ENCODE peak calls at places on chromosomes 5 and 9, in ten cellular contexts. One of them, this sample, is unnamed.

GRCh38 chr9:78973906-78974305 is 597.9 kb upstream of the TLE4 start:
- DNase-seq in SK-N-SH: no peak
- DNase-seq in psoas muscle: no peak
- DNase-seq in heart left ventricle: no peak
- DNase-seq in Peyer's patch: no peak
- DNase-seq in transverse colon: no peak
- DNase-seq in thyroid gland: no peak
- DNase-seq in upper lobe of left lung: no peak
- DNase-seq in stomach: no peak
- DNase-seq in right cardiac atrium: no peak
- DNase-seq in this sample: no peak

GRCh38 chr9:136050266-136050705 is 44.8 kb downstream of the NACC2 start:
- DNase-seq in upper lobe of left lung: peak; percentile 84
- DNase-seq in stomach: no peak
- DNase-seq in SK-N-SH: no peak
- DNase-seq in psoas muscle: no peak
- DNase-seq in thyroid gland: no peak
- DNase-seq in Peyer's patch: no peak
- DNase-seq in transverse colon: no peak
- DNase-seq in right cardiac atrium: no peak
- DNase-seq in heart left ventricle: peak; percentile 19
- DNase-seq in this sample: no peak

GRCh38 chr5:178273665-178274541 is 41.3 kb upstream of the PHYKPL start:
- DNase-seq in SK-N-SH: no peak
- DNase-seq in right cardiac atrium: no peak
- DNase-seq in heart left ventricle: no peak
- DNase-seq in Peyer's patch: no peak
- DNase-seq in upper lobe of left lung: peak; percentile 62
- DNase-seq in thyroid gland: peak; percentile 98
- DNase-seq in stomach: no peak
- DNase-seq in psoas muscle: no peak
- DNase-seq in transverse colon: no peak
- DNase-seq in this sample: no peak

GRCh38 chr9:110133608-110134214 is 74.2 kb downstream of the C9orf152 start:
- DNase-seq in psoas muscle: no peak
- DNase-seq in stomach: no peak
- DNase-seq in right cardiac atrium: no peak
- DNase-seq in upper lobe of left lung: no peak
- DNase-seq in transverse colon: no peak
- DNase-seq in Peyer's patch: no peak
- DNase-seq in heart left ventricle: no peak
- DNase-seq in SK-N-SH: no peak
- DNase-seq in thyroid gland: no peak
- DNase-seq in this sample: no peak

GRCh38 chr9:20022410-20022809 is 233.6 kb upstream of the SLC24A2 start:
- DNase-seq in upper lobe of left lung: no peak
- DNase-seq in psoas muscle: no peak
- DNase-seq in right cardiac atrium: no peak
- DNase-seq in stomach: no peak
- DNase-seq in transverse colon: no peak
- DNase-seq in thyroid gland: no peak
- DNase-seq in SK-N-SH: no peak
- DNase-seq in heart left ventricle: no peak
- DNase-seq in Peyer's patch: no peak
- DNase-seq in this sample: no peak

GRCh38 chr5:56825222-56825824 is 10.0 kb downstream of the MAP3K1 start:
- DNase-seq in upper lobe of left lung: no peak
- DNase-seq in SK-N-SH: no peak
- DNase-seq in heart left ventricle: no peak
- DNase-seq in psoas muscle: no peak
- DNase-seq in stomach: no peak
- DNase-seq in Peyer's patch: no peak
- DNase-seq in right cardiac atrium: no peak
- DNase-seq in transverse colon: no peak
- DNase-seq in thyroid gland: no peak
- DNase-seq in this sample: no peak

GRCh38 chr5:167305591-167306213 is 985.7 kb upstream of the WWC1 start:
- DNase-seq in psoas muscle: no peak
- DNase-seq in SK-N-SH: no peak
- DNase-seq in thyroid gland: no peak
- DNase-seq in right cardiac atrium: no peak
- DNase-seq in transverse colon: no peak
- DNase-seq in upper lobe of left lung: no peak
- DNase-seq in Peyer's patch: no peak
- DNase-seq in heart left ventricle: no peak
- DNase-seq in stomach: no peak
- DNase-seq in this sample: no peak

GRCh38 chr9:135726138-135726853 is 24.3 kb downstream of the KCNT1 start:
- DNase-seq in Peyer's patch: no peak
- DNase-seq in transverse colon: no peak
- DNase-seq in psoas muscle: no peak
- DNase-seq in thyroid gland: no peak
- DNase-seq in SK-N-SH: no peak
- DNase-seq in heart left ventricle: no peak
- DNase-seq in right cardiac atrium: no peak
- DNase-seq in upper lobe of left lung: peak; percentile 65
- DNase-seq in stomach: no peak
- DNase-seq in this sample: no peak

GRCh38 chr9:34253460-34253837 is 74.6 kb downstream of the UBAP1 start:
- DNase-seq in psoas muscle: no peak
- DNase-seq in transverse colon: no peak
- DNase-seq in heart left ventricle: peak; percentile 77
- DNase-seq in upper lobe of left lung: no peak
- DNase-seq in thyroid gland: no peak
- DNase-seq in SK-N-SH: no peak
- DNase-seq in stomach: no peak
- DNase-seq in Peyer's patch: no peak
- DNase-seq in right cardiac atrium: peak; percentile 80
- DNase-seq in this sample: no peak

GRCh38 chr5:43514471-43514815 is 505 bp downstream of the C5orf34 start:
- DNase-seq in transverse colon: no peak
- DNase-seq in SK-N-SH: peak; percentile 51
- DNase-seq in psoas muscle: no peak
- DNase-seq in thyroid gland: no peak
- DNase-seq in upper lobe of left lung: no peak
- DNase-seq in right cardiac atrium: no peak
- DNase-seq in stomach: no peak
- DNase-seq in heart left ventricle: no peak
- DNase-seq in Peyer's patch: no peak
- DNase-seq in this sample: no peak

GRCh38 chr9:69900406-69900805 is 79.8 kb downstream of the CFAP95 start:
- DNase-seq in thyroid gland: no peak
- DNase-seq in heart left ventricle: no peak
- DNase-seq in upper lobe of left lung: no peak
- DNase-seq in SK-N-SH: no peak
- DNase-seq in right cardiac atrium: no peak
- DNase-seq in Peyer's patch: no peak
- DNase-seq in stomach: no peak
- DNase-seq in transverse colon: no peak
- DNase-seq in psoas muscle: no peak
- DNase-seq in this sample: no peak

GRCh38 chr5:89929834-89930233 is 479.7 kb downstream of the CETN3 start:
- DNase-seq in Peyer's patch: no peak
- DNase-seq in heart left ventricle: no peak
- DNase-seq in psoas muscle: no peak
- DNase-seq in right cardiac atrium: no peak
- DNase-seq in stomach: no peak
- DNase-seq in SK-N-SH: no peak
- DNase-seq in thyroid gland: no peak
- DNase-seq in transverse colon: no peak
- DNase-seq in upper lobe of left lung: no peak
- DNase-seq in this sample: no peak

GRCh38 chr5:141876628-141877477 is 1.4 kb downstream of the PCDH1 start:
- DNase-seq in psoas muscle: no peak
- DNase-seq in right cardiac atrium: peak; percentile 75
- DNase-seq in SK-N-SH: no peak
- DNase-seq in stomach: peak; percentile 71
- DNase-seq in transverse colon: peak; percentile 44
- DNase-seq in upper lobe of left lung: peak; percentile 88
- DNase-seq in Peyer's patch: peak; percentile 51
- DNase-seq in thyroid gland: peak; percentile 86
- DNase-seq in heart left ventricle: no peak
- DNase-seq in this sample: no peak
- H3K27ac ChIP-seq in psoas muscle: peak overlapping the region; percentile 21
- H3K27ac ChIP-seq in right cardiac atrium: peak overlapping the region; percentile 65
- H3K27ac ChIP-seq in SK-N-SH: no peak overlapping the region
- H3K27ac ChIP-seq in stomach: peak overlapping the region; percentile 89
- H3K27ac ChIP-seq in transverse colon: peak overlapping the region; percentile 88
- H3K27ac ChIP-seq in upper lobe of left lung: peak overlapping the region; percentile 93
- H3K27ac ChIP-seq in Peyer's patch: peak overlapping the region; percentile 97
- H3K27ac ChIP-seq in thyroid gland: peak overlapping the region; percentile 51
- H3K27ac ChIP-seq in heart left ventricle: peak overlapping the region; percentile 88
- H3K27ac ChIP-seq in this sample: no peak overlapping the region

GRCh38 chr9:95096381-95096780 is 221.1 kb downstream of the FANCC start:
- DNase-seq in right cardiac atrium: no peak
- DNase-seq in stomach: no peak
- DNase-seq in Peyer's patch: no peak
- DNase-seq in psoas muscle: no peak
- DNase-seq in transverse colon: no peak
- DNase-seq in upper lobe of left lung: no peak
- DNase-seq in thyroid gland: no peak
- DNase-seq in SK-N-SH: peak; percentile 69
- DNase-seq in heart left ventricle: no peak
- DNase-seq in this sample: no peak

GRCh38 chr9:95092321-95093072 is 225.0 kb downstream of the FANCC start:
- DNase-seq in upper lobe of left lung: no peak
- DNase-seq in psoas muscle: no peak
- DNase-seq in SK-N-SH: peak; percentile 68
- DNase-seq in thyroid gland: peak; percentile 78
- DNase-seq in transverse colon: peak; percentile 57
- DNase-seq in Peyer's patch: peak; percentile 65
- DNase-seq in heart left ventricle: no peak
- DNase-seq in stomach: no peak
- DNase-seq in right cardiac atrium: no peak
- DNase-seq in this sample: no peak

GRCh38 chr9:95091971-95092320 is 225.6 kb downstream of the FANCC start:
- DNase-seq in transverse colon: no peak
- DNase-seq in upper lobe of left lung: no peak
- DNase-seq in heart left ventricle: no peak
- DNase-seq in Peyer's patch: no peak
- DNase-seq in right cardiac atrium: no peak
- DNase-seq in thyroid gland: no peak
- DNase-seq in SK-N-SH: no peak
- DNase-seq in psoas muscle: no peak
- DNase-seq in stomach: no peak
- DNase-seq in this sample: no peak

GRCh38 chr9:95095619-95096355 is 221.7 kb downstream of the FANCC start:
- DNase-seq in right cardiac atrium: no peak
- DNase-seq in psoas muscle: no peak
- DNase-seq in SK-N-SH: peak; percentile 73
- DNase-seq in stomach: no peak
- DNase-seq in upper lobe of left lung: no peak
- DNase-seq in thyroid gland: no peak
- DNase-seq in Peyer's patch: no peak
- DNase-seq in transverse colon: no peak
- DNase-seq in heart left ventricle: no peak
- DNase-seq in this sample: no peak

DNA sequence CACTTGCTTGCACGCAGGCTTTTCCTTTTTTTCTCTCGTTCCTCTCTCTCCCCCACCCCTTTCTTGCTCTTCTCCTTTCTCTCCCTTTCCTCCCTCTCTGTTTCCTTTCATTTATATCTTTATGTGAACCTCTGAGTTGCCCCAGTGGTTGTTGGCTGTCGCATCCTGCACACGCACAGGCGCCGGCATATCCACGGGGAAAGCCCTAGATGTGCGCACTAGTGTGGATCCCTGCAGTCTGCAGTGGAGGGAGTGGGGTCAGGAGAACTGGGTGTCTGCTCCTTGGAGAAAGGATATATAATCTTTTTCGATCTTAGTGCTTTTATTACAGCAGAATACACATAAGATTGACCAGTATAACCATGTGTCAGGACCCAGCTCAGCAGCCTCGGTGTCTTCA is 223.5 kb downstream of the FANCC start:
- DNase-seq in Peyer's patch: no peak
- DNase-seq in thyroid gland: no peak
- DNase-seq in SK-N-SH: no peak
- DNase-seq in heart left ventricle: no peak
- DNase-seq in upper lobe of left lung: no peak
- DNase-seq in transverse colon: no peak
- DNase-seq in right cardiac atrium: no peak
- DNase-seq in stomach: no peak
- DNase-seq in psoas muscle: no peak
- DNase-seq in this sample: no peak
- H3K4me3 ChIP-seq in Peyer's patch: no peak overlapping the region
- H3K4me3 ChIP-seq in thyroid gland: no peak overlapping the region
- H3K4me3 ChIP-seq in SK-N-SH: no peak overlapping the region
- H3K4me3 ChIP-seq in heart left ventricle: no peak overlapping the region
- H3K4me3 ChIP-seq in upper lobe of left lung: no peak overlapping the region
- H3K4me3 ChIP-seq in transverse colon: no peak overlapping the region
- H3K4me3 ChIP-seq in right cardiac atrium: no peak overlapping the region
- H3K4me3 ChIP-seq in stomach: no peak overlapping the region
- H3K4me3 ChIP-seq in psoas muscle: no peak overlapping the region
- H3K4me3 ChIP-seq in this sample: no peak overlapping the region

DNA sequence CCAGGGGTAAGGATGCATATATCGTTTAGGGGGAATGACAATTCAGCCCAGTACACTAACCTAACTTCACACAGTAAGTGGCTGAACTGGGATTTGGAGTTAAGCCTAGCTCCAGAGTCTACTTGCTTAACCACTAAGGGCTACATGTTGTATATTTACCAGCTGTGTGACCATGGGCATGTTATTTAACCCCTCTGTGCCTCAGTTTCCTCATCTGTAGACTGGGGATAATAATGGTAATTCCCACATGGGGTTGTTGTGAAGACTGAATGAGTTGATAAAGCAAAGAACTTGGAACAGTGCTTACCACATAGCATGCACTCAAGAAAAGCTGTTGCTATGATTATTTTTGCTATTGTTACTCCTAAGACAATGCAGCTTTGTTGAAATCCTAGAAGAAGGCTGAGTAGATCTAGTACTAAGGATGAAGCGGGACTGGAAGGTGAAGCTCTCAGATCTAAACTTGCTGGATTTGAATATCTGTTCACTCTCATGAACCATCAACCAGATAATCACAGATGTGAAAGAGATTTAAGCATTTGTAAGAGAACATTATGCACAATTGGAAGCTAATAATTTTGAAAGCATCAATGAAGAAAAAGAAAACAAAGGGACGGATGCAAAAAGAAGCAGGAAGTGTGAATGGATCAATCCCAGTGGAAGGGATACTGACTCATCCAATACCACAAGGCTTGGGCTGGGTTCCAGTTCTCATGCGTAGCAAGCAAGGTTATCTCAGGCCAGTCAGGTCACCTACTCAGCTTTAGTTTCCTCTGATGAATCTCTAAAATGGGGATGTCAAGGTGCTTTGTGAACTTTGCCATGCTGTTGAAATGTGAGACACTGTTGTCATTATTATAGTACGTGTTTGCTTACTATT is 78.5 kb upstream of the TBC1D2 start:
- DNase-seq in upper lobe of left lung: no peak
- DNase-seq in right cardiac atrium: no peak
- DNase-seq in heart left ventricle: no peak
- DNase-seq in transverse colon: no peak
- DNase-seq in psoas muscle: no peak
- DNase-seq in Peyer's patch: no peak
- DNase-seq in SK-N-SH: no peak
- DNase-seq in stomach: no peak
- DNase-seq in thyroid gland: no peak
- DNase-seq in this sample: no peak
- H3K27ac ChIP-seq in upper lobe of left lung: peak overlapping the region; percentile 63
- H3K27ac ChIP-seq in right cardiac atrium: no peak overlapping the region
- H3K27ac ChIP-seq in heart left ventricle: no peak overlapping the region
- H3K27ac ChIP-seq in transverse colon: no peak overlapping the region
- H3K27ac ChIP-seq in psoas muscle: no peak overlapping the region
- H3K27ac ChIP-seq in Peyer's patch: no peak overlapping the region
- H3K27ac ChIP-seq in SK-N-SH: peak overlapping the region; percentile 71
- H3K27ac ChIP-seq in stomach: no peak overlapping the region
- H3K27ac ChIP-seq in thyroid gland: no peak overlapping the region
- H3K27ac ChIP-seq in this sample: no peak overlapping the region

GRCh38 chr5:120779674-120780073 is 315.6 kb downstream of the PRR16 start:
- DNase-seq in psoas muscle: no peak
- DNase-seq in stomach: no peak
- DNase-seq in heart left ventricle: no peak
- DNase-seq in thyroid gland: no peak
- DNase-seq in Peyer's patch: no peak
- DNase-seq in right cardiac atrium: no peak
- DNase-seq in SK-N-SH: no peak
- DNase-seq in upper lobe of left lung: no peak
- DNase-seq in transverse colon: no peak
- DNase-seq in this sample: no peak
- H3K4me3 ChIP-seq in psoas muscle: no peak overlapping the region
- H3K4me3 ChIP-seq in stomach: no peak overlapping the region
- H3K4me3 ChIP-seq in heart left ventricle: no peak overlapping the region
- H3K4me3 ChIP-seq in thyroid gland: no peak overlapping the region
- H3K4me3 ChIP-seq in Peyer's patch: no peak overlapping the region
- H3K4me3 ChIP-seq in right cardiac atrium: no peak overlapping the region
- H3K4me3 ChIP-seq in SK-N-SH: no peak overlapping the region
- H3K4me3 ChIP-seq in upper lobe of left lung: no peak overlapping the region
- H3K4me3 ChIP-seq in transverse colon: no peak overlapping the region
- H3K4me3 ChIP-seq in this sample: no peak overlapping the region

This sample was measured in naive thymus-derived CD4-positive, alpha-beta T cell.